ENCODE peak calls at places on chromosomes 3 and 15, in nine cellular contexts. U is kidney tubule cell; L is NCI-H1417; E is C1 segment of cervical spinal cord; X is CD8-positive, alpha-beta T cell; N is RWPE2; Y is NB4; O is naive thymus-derived CD8-positive, alpha-beta T cell; I is NCI-H510A. A is an unnamed sample.

GRCh38 chr15:84604804-84605203 is 4.0 kb downstream of the ZSCAN2 start:
- DNase-seq in U (no peak), L (no peak), E (no peak), X (peak; percentile 48), N (no peak), Y (no peak), O (no peak), I (no peak), A (no peak)

GRCh38 chr15:91055548-91056331 is 33.3 kb upstream of the VPS33B start:
- DNase-seq in U (peak; percentile 80), L (peak; percentile 89), E (peak; percentile 35), X (no peak), N (no peak), Y (peak; percentile 73), O (no peak), I (peak; percentile 58), A (peak; percentile 69)

GRCh38 chr15:53978248-53978906 is at the start of gene UNC13C:
- DNase-seq in U (peak; percentile 41), L (peak; percentile 43), E (no peak), X (no peak), N (peak; percentile 58), Y (no peak), O (no peak), I (peak; percentile 22), A (peak; percentile 41)

GRCh38 chr15:43229977-43230376 is 9.2 kb upstream of the EPB42 start:
- DNase-seq in U (no peak), L (no peak), E (peak; percentile 63), X (no peak), N (no peak), Y (no peak), O (no peak), I (no peak), A (no peak)

GRCh38 chr15:34799149-34799824 is 3.9 kb upstream of the ACTC1 start:
- DNase-seq in U (peak; percentile 6), L (no peak), E (no peak), X (no peak), N (no peak), Y (no peak), O (no peak), I (no peak), A (no peak)

GRCh38 chr3:159928692-159929091 is 59.9 kb upstream of the IL12A start:
- DNase-seq in U (peak; percentile 99), L (no peak), E (no peak), X (no peak), N (peak; percentile 71), Y (no peak), O (no peak), I (no peak), A (no peak)

GRCh38 chr15:61996056-61996635 is 64.1 kb downstream of the VPS13C start:
- DNase-seq in U (no peak), L (no peak), E (no peak), X (no peak), N (no peak), Y (no peak), O (no peak), I (no peak), A (no peak)

GRCh38 chr3:23455084-23455483 is 252.0 kb downstream of the UBE2E2 start:
- DNase-seq in U (peak; percentile 35), L (peak; percentile 1), E (no peak), X (no peak), N (no peak), Y (peak; percentile 79), O (no peak), I (no peak), A (no peak)

GRCh38 chr3:112464264-112464663 is 35.0 kb downstream of the BTLA start:
- DNase-seq in U (peak; percentile 6), L (no peak), E (no peak), X (no peak), N (no peak), Y (peak; percentile 75), O (no peak), I (no peak), A (no peak)

GRCh38 chr15:50879016-50879415 is 29.5 kb upstream of the AP4E1 start:
- DNase-seq in U (no peak), L (no peak), E (no peak), X (no peak), N (no peak), Y (no peak), O (no peak), I (no peak), A (no peak)

GRCh38 chr3:128335621-128336296 is 130.9 kb downstream of the DNAJB8 start:
- DNase-seq in U (no peak), L (peak; percentile 49), E (no peak), X (no peak), N (no peak), Y (no peak), O (no peak), I (no peak), A (no peak)

GRCh38 chr15:81859737-81860516 is 185.9 kb downstream of the MEX3B start:
- DNase-seq in U (no peak), L (peak; percentile 86), E (no peak), X (no peak), N (no peak), Y (no peak), O (no peak), I (peak; percentile 30), A (no peak)

GRCh38 chr3:76065975-76066374 is 280.6 kb upstream of the ZNF717 start:
- DNase-seq in U (no peak), L (peak; percentile 5), E (no peak), X (no peak), N (no peak), Y (no peak), O (no peak), I (no peak), A (no peak)

GRCh38 chr3:187963003-187963676 is 190.8 kb upstream of the LPP start:
- DNase-seq in U (no peak), L (no peak), E (no peak), X (no peak), N (no peak), Y (no peak), O (no peak), I (no peak), A (no peak)

GRCh38 chr3:187370051-187370450 is 1.9 kb downstream of the RTP4 start:
- DNase-seq in U (no peak), L (no peak), E (no peak), X (no peak), N (no peak), Y (no peak), O (no peak), I (no peak), A (no peak)

GRCh38 chr3:14358426-14359211 is 43.8 kb upstream of the SLC6A6 start:
- DNase-seq in U (no peak), L (no peak), E (peak; percentile 11), X (no peak), N (no peak), Y (no peak), O (no peak), I (no peak), A (no peak)

GRCh38 chr3:46006646-46007045 is 11.0 kb upstream of the FYCO1 start:
- DNase-seq in U (no peak), L (no peak), E (no peak), X (no peak), N (no peak), Y (no peak), O (no peak), I (no peak), A (no peak)

GRCh38 chr3:182596673-182597410 is 196.5 kb upstream of the ATP11B start:
- DNase-seq in U (no peak), L (peak; percentile 92), E (no peak), X (no peak), N (no peak), Y (no peak), O (no peak), I (no peak), A (no peak)

GRCh38 chr3:38640661-38641441 is 8.6 kb downstream of the SCN5A start:
- DNase-seq in U (no peak), L (peak; percentile 13), E (no peak), X (no peak), N (peak; percentile 23), Y (no peak), O (no peak), I (no peak), A (no peak)

GRCh38 chr3:107988464-107989156 is 102.2 kb downstream of the CD47 start:
- DNase-seq in U (peak; percentile 81), L (no peak), E (no peak), X (no peak), N (peak; percentile 70), Y (no peak), O (peak; percentile 17), I (no peak), A (no peak)

GRCh38 chr3:145911016-145911415 is 250.0 kb downstream of the PLOD2 start:
- DNase-seq in U (no peak), L (no peak), E (no peak), X (no peak), N (no peak), Y (no peak), O (no peak), I (no peak), A (no peak)

GRCh38 chr3:146380052-146380451 is 89.3 kb downstream of the PLSCR2 start:
- DNase-seq in U (no peak), L (no peak), E (no peak), X (no peak), N (no peak), Y (no peak), O (no peak), I (no peak), A (no peak)

A was measured in amygdala.